ENCODE peak calls at places on chromosomes 13 and 19, in seven cellular contexts. X, S, Q, M, P, U and F are unnamed samples.
A peak's percentile ranks its signal among the peaks of the same experiment; 100 is the strongest.

GRCh38 chr19:3062165-3063105 is at the start of gene TLE5:
- DNase-seq in X (peak; percentile 69), S (no peak), Q (peak; percentile 74), M (peak; percentile 88), P (peak; percentile 76), U (peak; percentile 67), F (peak; percentile 88)

GRCh38 chr13:68984688-68985319 is 1122.8 kb upstream of the ATXN8OS start:
- DNase-seq in X (no peak), S (no peak), Q (no peak), M (no peak), P (no peak), U (peak; percentile 34), F (no peak)

GRCh38 chr13:99969934-99970760 is 1.4 kb downstream of the ZIC5 start:
- DNase-seq in X (no peak), S (no peak), Q (peak; percentile 22), M (no peak), P (no peak), U (no peak), F (no peak)

GRCh38 chr19:4328243-4328990 is 10.2 kb downstream of the STAP2 start:
- DNase-seq in X (peak; percentile 95), S (no peak), Q (peak; percentile 95), M (peak; percentile 88), P (peak; percentile 85), U (peak; percentile 91), F (peak; percentile 100)

GRCh38 chr13:71603255-71603654 is 263.7 kb downstream of the DACH1 start:
- DNase-seq in X (no peak), S (no peak), Q (no peak), M (no peak), P (no peak), U (no peak), F (no peak)

GRCh38 chr19:40523322-40524047 is 53.2 kb upstream of the SHKBP1 start:
- DNase-seq in X (peak; percentile 17), S (peak; percentile 3), Q (peak; percentile 87), M (peak; percentile 56), P (no peak), U (peak; percentile 72), F (peak; percentile 75)

GRCh38 chr13:39684531-39685137 is 29.2 kb downstream of the COG6 start:
- DNase-seq in X (no peak), S (no peak), Q (peak; percentile 43), M (no peak), P (no peak), U (no peak), F (peak; percentile 38)

GRCh38 chr19:54162241-54162805 is 2.8 kb upstream of the LENG1 start:
- DNase-seq in X (peak; percentile 71), S (no peak), Q (peak; percentile 88), M (no peak), P (peak; percentile 84), U (peak; percentile 89), F (peak; percentile 88)

GRCh38 chr13:65460136-65460535 is 1770.0 kb downstream of the PCDH9 start:
- DNase-seq in X (no peak), S (no peak), Q (no peak), M (no peak), P (no peak), U (no peak), F (no peak)